ENCODE peak calls at places on chromosomes 16 and 17, in four cellular contexts. L, Q, W and E are unnamed samples.

GRCh38 chr17:33716937-33717336 is 423.8 kb upstream of the ASIC2 start:
- DNase-seq in W (no peak), L (no peak), Q (no peak), E (no peak)

GRCh38 chr17:35185849-35186248 is 8.3 kb downstream of the SLC35G3 start:
- DNase-seq in L (no peak), W (no peak), Q (no peak), E (no peak)

GRCh38 chr16:57807252-57807967 is 5.1 kb upstream of the KIFC3 start:
- DNase-seq in L (no peak), Q (no peak), W (no peak), E (no peak)

GRCh38 chr17:74568116-74568873 is 986 bp upstream of the CD300H start:
- DNase-seq in Q (no peak), W (no peak), L (no peak), E (no peak)

GRCh38 chr16:3113765-3114479 is 1.5 kb downstream of the ZNF205 start:
- DNase-seq in L (no peak), Q (no peak), W (no peak), E (no peak)

GRCh38 chr17:64001763-64002529 is 3.8 kb downstream of the PRR29 start:
- DNase-seq in W (no peak), Q (no peak), L (no peak), E (no peak)

GRCh38 chr17:17990282-17990681 is 17.6 kb downstream of the DRC3 start:
- DNase-seq in Q (no peak), L (no peak), W (no peak), E (no peak)

GRCh38 chr16:4372578-4373355 is 1.1 kb downstream of the VASN start:
- DNase-seq in L (peak), W (peak), Q (no peak), E (no peak)

GRCh38 chr17:17563530-17563929 is 28.0 kb downstream of the PEMT start:
- DNase-seq in W (no peak), Q (no peak), L (no peak), E (no peak)

GRCh38 chr16:21101631-21102420 is 48.8 kb downstream of the DNAH3 start:
- DNase-seq in W (no peak), Q (no peak), L (no peak), E (no peak)

GRCh38 chr16:18979936-18980335 is 3.8 kb upstream of the TMC7 start:
- DNase-seq in W (no peak), L (no peak), Q (no peak), E (no peak)

GRCh38 chr17:12647023-12647422 is 18.7 kb upstream of the MYOCD start:
- DNase-seq in W (no peak), Q (no peak), L (no peak), E (no peak)

GRCh38 chr16:31082368-31083045 is 6.2 kb downstream of the PRSS53 start:
- DNase-seq in Q (no peak), L (no peak), W (no peak), E (no peak)

GRCh38 chr17:76079577-76080206 is 710 bp downstream of the ZACN start:
- DNase-seq in Q (no peak), L (no peak), W (no peak), E (no peak)

GRCh38 chr17:81022371-81022729 is 12.6 kb upstream of the BAIAP2 start:
- DNase-seq in L (no peak), Q (no peak), W (no peak), E (no peak)

GRCh38 chr17:6554336-6554735 is 2.0 kb downstream of the PITPNM3 start:
- DNase-seq in L (no peak), Q (no peak), W (no peak), E (no peak)

GRCh38 chr16:2009302-2009711 is 314 bp downstream of the ZNF598 start:
- DNase-seq in L (no peak), W (no peak), Q (no peak), E (no peak)

GRCh38 chr16:17211797-17212196 is 259.0 kb downstream of the XYLT1 start:
- DNase-seq in L (no peak), Q (no peak), W (no peak), E (no peak)

GRCh38 chr17:79808763-79809529 is 12.1 kb upstream of the CBX8 start:
- DNase-seq in Q (no peak), W (no peak), L (peak), E (no peak)

GRCh38 chr16:22813223-22813945 is 578 bp upstream of the HS3ST2 start:
- DNase-seq in L (no peak), W (no peak), Q (peak), E (no peak)

GRCh38 chr17:58415371-58416055 is 1.8 kb downstream of the RNF43 start:
- DNase-seq in Q (no peak), L (no peak), W (no peak), E (no peak)

GRCh38 chr17:44623070-44623725 is 33.1 kb upstream of the MEIOC start:
- DNase-seq in L (no peak), W (no peak), Q (no peak), E (peak)

GRCh38 chr16:52466998-52467397 is 79.9 kb downstream of the TOX3 start:
- DNase-seq in Q (no peak), W (no peak), L (no peak), E (peak)

GRCh38 chr17:20010099-20010863 is 1.1 kb downstream of the SPECC1 start:
- DNase-seq in Q (no peak), W (no peak), L (peak), E (peak)

GRCh38 chr17:61323696-61324539 is 75.7 kb upstream of the TBX2 start:
- DNase-seq in Q (no peak), L (no peak), W (no peak), E (no peak)